ENCODE peak calls at places on chromosome 5, in seven cellular contexts. One of them, this sample, is unnamed.

GRCh38 chr5:179801304-179802206 is 5.1 kb downstream of the MGAT4B start:
- DNase-seq in pancreas: peak
- DNase-seq in fibroblast of villous mesenchyme: peak
- DNase-seq in mammary epithelial cell: peak
- DNase-seq in lower leg skin: peak
- DNase-seq in lower lobe of right lung: peak
- DNase-seq in cardiac muscle cell: peak
- DNase-seq in this sample: no peak

GRCh38 chr5:180116441-180117377 is 45.1 kb upstream of the RNF130 start:
- DNase-seq in pancreas: peak
- DNase-seq in fibroblast of villous mesenchyme: no peak
- DNase-seq in mammary epithelial cell: peak
- DNase-seq in lower leg skin: no peak
- DNase-seq in lower lobe of right lung: peak
- DNase-seq in cardiac muscle cell: no peak
- DNase-seq in this sample: peak

GRCh38 chr5:103228588-103228987 is 30.0 kb upstream of the MACIR start:
- DNase-seq in pancreas: no peak
- DNase-seq in fibroblast of villous mesenchyme: no peak
- DNase-seq in mammary epithelial cell: no peak
- DNase-seq in lower leg skin: no peak
- DNase-seq in lower lobe of right lung: no peak
- DNase-seq in cardiac muscle cell: no peak
- DNase-seq in this sample: no peak

GRCh38 chr5:78280261-78280660 is 14.2 kb downstream of the AP3B1 start:
- DNase-seq in pancreas: no peak
- DNase-seq in fibroblast of villous mesenchyme: no peak
- DNase-seq in mammary epithelial cell: no peak
- DNase-seq in lower leg skin: no peak
- DNase-seq in lower lobe of right lung: no peak
- DNase-seq in cardiac muscle cell: no peak
- DNase-seq in this sample: no peak

GRCh38 chr5:178326054-178326715 is 93.6 kb upstream of the PHYKPL start:
- DNase-seq in pancreas: no peak
- DNase-seq in fibroblast of villous mesenchyme: no peak
- DNase-seq in mammary epithelial cell: no peak
- DNase-seq in lower leg skin: no peak
- DNase-seq in lower lobe of right lung: peak
- DNase-seq in cardiac muscle cell: no peak
- DNase-seq in this sample: no peak

GRCh38 chr5:174623438-174624019 is 100.9 kb upstream of the MSX2 start:
- DNase-seq in pancreas: no peak
- DNase-seq in fibroblast of villous mesenchyme: no peak
- DNase-seq in mammary epithelial cell: no peak
- DNase-seq in lower leg skin: no peak
- DNase-seq in lower lobe of right lung: no peak
- DNase-seq in cardiac muscle cell: no peak
- DNase-seq in this sample: peak

GRCh38 chr5:135433626-135434426 is 13.3 kb downstream of the DCANP1 start:
- DNase-seq in pancreas: no peak
- DNase-seq in fibroblast of villous mesenchyme: peak
- DNase-seq in mammary epithelial cell: no peak
- DNase-seq in lower leg skin: no peak
- DNase-seq in lower lobe of right lung: no peak
- DNase-seq in cardiac muscle cell: no peak
- DNase-seq in this sample: no peak

GRCh38 chr5:122907238-122907637 is 61.8 kb downstream of the SNX24 start:
- DNase-seq in pancreas: no peak
- DNase-seq in fibroblast of villous mesenchyme: peak
- DNase-seq in mammary epithelial cell: peak
- DNase-seq in lower leg skin: no peak
- DNase-seq in lower lobe of right lung: no peak
- DNase-seq in cardiac muscle cell: no peak
- DNase-seq in this sample: no peak

DNA sequence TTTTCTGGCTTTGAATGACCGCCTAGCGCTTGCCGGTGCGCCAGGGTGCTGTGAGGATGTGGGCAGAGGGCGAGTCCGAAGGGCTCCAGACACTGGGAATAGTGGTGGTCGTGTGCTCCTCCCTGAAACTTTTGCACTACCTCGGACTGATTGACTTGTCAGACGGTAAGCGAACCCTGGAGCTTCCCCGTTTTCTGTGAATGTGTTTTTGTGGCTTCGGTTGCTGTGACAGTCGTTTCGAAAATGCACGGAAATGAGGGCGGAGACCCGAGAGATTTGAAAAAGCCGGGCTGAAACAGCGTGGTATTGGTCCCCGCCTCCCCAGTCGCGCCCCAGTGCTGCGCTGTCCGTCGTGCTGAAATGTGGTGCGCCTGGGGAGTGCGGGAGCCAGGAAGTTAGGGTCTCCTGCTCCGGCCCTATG is 102.5 kb upstream of the GABRP start:
- DNase-seq in pancreas: no peak
- DNase-seq in fibroblast of villous mesenchyme: peak
- DNase-seq in mammary epithelial cell: peak
- DNase-seq in lower leg skin: no peak
- DNase-seq in lower lobe of right lung: no peak
- DNase-seq in cardiac muscle cell: peak
- DNase-seq in this sample: no peak
- H3K4me3 ChIP-seq in pancreas: no peak
- H3K4me3 ChIP-seq in fibroblast of villous mesenchyme: no peak
- H3K4me3 ChIP-seq in mammary epithelial cell: no peak
- H3K4me3 ChIP-seq in lower leg skin: no peak
- H3K4me3 ChIP-seq in lower lobe of right lung: no peak
- H3K4me3 ChIP-seq in cardiac muscle cell: no peak
- H3K4me3 ChIP-seq in this sample: no peak

DNA sequence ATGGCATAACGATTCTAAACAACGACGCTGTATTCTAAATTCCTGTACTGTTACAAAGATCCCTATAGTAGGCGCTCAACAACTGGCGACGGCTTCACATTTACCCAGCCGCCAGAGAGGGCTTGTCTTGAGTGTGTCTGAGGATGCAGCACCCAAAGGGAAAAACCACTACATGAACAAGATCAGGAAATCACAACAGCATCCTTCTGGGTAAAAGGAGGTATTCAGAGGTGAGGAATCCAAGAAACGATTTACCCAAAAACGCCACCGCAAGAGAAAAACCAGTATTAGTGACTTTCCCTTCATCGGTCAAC is 711 bp downstream of the TTC33 start:
- DNase-seq in pancreas: peak
- DNase-seq in fibroblast of villous mesenchyme: peak
- DNase-seq in mammary epithelial cell: peak
- DNase-seq in lower leg skin: peak
- DNase-seq in lower lobe of right lung: peak
- DNase-seq in cardiac muscle cell: peak
- DNase-seq in this sample: peak
- TF ChIP-seq CTCF in pancreas: peak
- TF ChIP-seq CTCF in fibroblast of villous mesenchyme: peak
- TF ChIP-seq CTCF in mammary epithelial cell: peak
- TF ChIP-seq CTCF in lower leg skin: no peak
- TF ChIP-seq CTCF in lower lobe of right lung: peak
- TF ChIP-seq CTCF in cardiac muscle cell: peak
- TF ChIP-seq CTCF in this sample: peak

DNA sequence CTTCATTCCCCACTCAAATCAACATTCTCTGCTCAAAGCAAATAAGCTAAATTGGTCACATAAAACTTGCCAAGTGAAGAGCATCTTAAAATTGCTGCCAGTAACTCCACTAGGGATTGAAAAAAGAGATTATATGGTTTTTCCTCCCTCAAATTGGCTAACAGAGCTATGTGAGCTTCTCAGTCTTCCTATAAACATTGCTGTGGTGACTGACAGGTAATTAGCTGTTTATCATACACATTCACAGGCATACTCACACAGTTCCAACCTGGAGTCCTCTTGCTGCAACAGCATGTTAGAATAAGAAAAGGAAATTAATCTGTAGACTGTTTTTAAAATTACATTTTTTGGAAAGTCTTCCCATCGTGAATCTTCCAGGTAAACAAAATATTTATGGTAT is 298.6 kb upstream of the ATP10B start:
- DNase-seq in pancreas: no peak
- DNase-seq in fibroblast of villous mesenchyme: no peak
- DNase-seq in mammary epithelial cell: no peak
- DNase-seq in lower leg skin: no peak
- DNase-seq in lower lobe of right lung: no peak
- DNase-seq in cardiac muscle cell: no peak
- DNase-seq in this sample: no peak
- H3K4me3 ChIP-seq in pancreas: no peak
- H3K4me3 ChIP-seq in fibroblast of villous mesenchyme: no peak
- H3K4me3 ChIP-seq in mammary epithelial cell: no peak
- H3K4me3 ChIP-seq in lower leg skin: no peak
- H3K4me3 ChIP-seq in lower lobe of right lung: no peak
- H3K4me3 ChIP-seq in cardiac muscle cell: no peak
- H3K4me3 ChIP-seq in this sample: no peak

GRCh38 chr5:156888520-156888919 is 38.4 kb downstream of the PPP1R2B start:
- DNase-seq in pancreas: no peak
- DNase-seq in fibroblast of villous mesenchyme: no peak
- DNase-seq in mammary epithelial cell: no peak
- DNase-seq in lower leg skin: no peak
- DNase-seq in lower lobe of right lung: no peak
- DNase-seq in cardiac muscle cell: no peak
- DNase-seq in this sample: no peak

GRCh38 chr5:156893517-156893916 is 43.4 kb downstream of the PPP1R2B start:
- DNase-seq in pancreas: no peak
- DNase-seq in fibroblast of villous mesenchyme: no peak
- DNase-seq in mammary epithelial cell: no peak
- DNase-seq in lower leg skin: no peak
- DNase-seq in lower lobe of right lung: no peak
- DNase-seq in cardiac muscle cell: no peak
- DNase-seq in this sample: no peak

GRCh38 chr5:156896545-156896944 is 46.5 kb downstream of the PPP1R2B start:
- DNase-seq in pancreas: no peak
- DNase-seq in fibroblast of villous mesenchyme: no peak
- DNase-seq in mammary epithelial cell: no peak
- DNase-seq in lower leg skin: no peak
- DNase-seq in lower lobe of right lung: no peak
- DNase-seq in cardiac muscle cell: no peak
- DNase-seq in this sample: no peak

GRCh38 chr5:156892864-156893263 is 42.8 kb downstream of the PPP1R2B start:
- DNase-seq in pancreas: no peak
- DNase-seq in fibroblast of villous mesenchyme: no peak
- DNase-seq in mammary epithelial cell: no peak
- DNase-seq in lower leg skin: no peak
- DNase-seq in lower lobe of right lung: no peak
- DNase-seq in cardiac muscle cell: no peak
- DNase-seq in this sample: no peak

DNA sequence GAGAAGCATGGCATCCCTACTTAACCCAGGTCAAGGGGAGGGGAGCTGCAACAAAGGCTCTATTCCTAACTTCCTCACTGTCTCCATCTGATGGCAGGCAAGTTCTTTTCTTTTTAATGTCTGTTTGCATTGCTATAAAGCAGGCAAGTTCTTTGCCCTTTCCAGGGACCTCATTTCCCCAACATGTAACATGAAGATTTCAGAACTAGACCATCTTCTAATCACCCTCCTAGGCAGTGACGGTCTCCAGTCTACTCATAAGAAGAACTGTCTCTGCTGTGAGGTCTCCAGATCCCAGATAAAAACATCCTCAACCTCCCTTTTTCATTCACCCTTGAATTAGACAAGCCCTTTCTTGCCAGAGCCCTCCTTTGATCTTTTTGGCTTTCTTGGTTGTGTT is 42.1 kb downstream of the PPP1R2B start:
- DNase-seq in pancreas: no peak
- DNase-seq in fibroblast of villous mesenchyme: no peak
- DNase-seq in mammary epithelial cell: no peak
- DNase-seq in lower leg skin: no peak
- DNase-seq in lower lobe of right lung: no peak
- DNase-seq in cardiac muscle cell: no peak
- DNase-seq in this sample: no peak
- TF ChIP-seq CTCF in pancreas: no peak
- TF ChIP-seq CTCF in fibroblast of villous mesenchyme: no peak
- TF ChIP-seq CTCF in mammary epithelial cell: no peak
- TF ChIP-seq CTCF in lower leg skin: no peak
- TF ChIP-seq CTCF in lower lobe of right lung: no peak
- TF ChIP-seq CTCF in cardiac muscle cell: no peak
- TF ChIP-seq CTCF in this sample: peak

GRCh38 chr5:109689740-109690455 is at the start of gene MAN2A1:
- DNase-seq in pancreas: peak
- DNase-seq in fibroblast of villous mesenchyme: peak
- DNase-seq in mammary epithelial cell: peak
- DNase-seq in lower leg skin: peak
- DNase-seq in lower lobe of right lung: peak
- DNase-seq in cardiac muscle cell: peak
- DNase-seq in this sample: no peak

GRCh38 chr5:109690456-109691247 is 925 bp downstream of the MAN2A1 start:
- DNase-seq in pancreas: peak
- DNase-seq in fibroblast of villous mesenchyme: peak
- DNase-seq in mammary epithelial cell: peak
- DNase-seq in lower leg skin: peak
- DNase-seq in lower lobe of right lung: peak
- DNase-seq in cardiac muscle cell: peak
- DNase-seq in this sample: no peak

GRCh38 chr5:109691248-109691574 is 1.5 kb downstream of the MAN2A1 start:
- DNase-seq in pancreas: no peak
- DNase-seq in fibroblast of villous mesenchyme: no peak
- DNase-seq in mammary epithelial cell: no peak
- DNase-seq in lower leg skin: no peak
- DNase-seq in lower lobe of right lung: no peak
- DNase-seq in cardiac muscle cell: no peak
- DNase-seq in this sample: no peak

GRCh38 chr5:109688999-109689739 is 558 bp upstream of the MAN2A1 start:
- DNase-seq in pancreas: peak
- DNase-seq in fibroblast of villous mesenchyme: peak
- DNase-seq in mammary epithelial cell: peak
- DNase-seq in lower leg skin: peak
- DNase-seq in lower lobe of right lung: peak
- DNase-seq in cardiac muscle cell: peak
- DNase-seq in this sample: peak

DNA sequence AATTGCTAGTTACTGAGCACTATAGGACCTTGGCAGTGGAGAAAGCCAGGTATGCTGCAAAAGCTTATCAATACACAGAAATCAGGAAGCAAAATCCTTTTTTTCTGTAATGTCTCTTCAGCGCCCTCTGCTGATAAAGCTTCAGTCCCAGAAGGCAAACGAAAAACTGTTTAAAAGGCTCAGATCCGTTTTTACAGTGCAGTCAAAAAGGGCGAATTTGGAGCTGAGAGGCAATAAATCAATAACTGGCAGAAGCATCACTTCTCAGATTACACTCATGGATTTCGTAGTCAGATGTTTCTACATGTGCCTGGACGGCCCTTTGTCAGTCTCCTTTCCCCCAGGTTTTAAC is 1.1 kb upstream of the MAN2A1 start:
- DNase-seq in pancreas: no peak
- DNase-seq in fibroblast of villous mesenchyme: no peak
- DNase-seq in mammary epithelial cell: no peak
- DNase-seq in lower leg skin: no peak
- DNase-seq in lower lobe of right lung: no peak
- DNase-seq in cardiac muscle cell: no peak
- DNase-seq in this sample: peak
- H3K4me3 ChIP-seq in pancreas: peak
- H3K4me3 ChIP-seq in fibroblast of villous mesenchyme: peak
- H3K4me3 ChIP-seq in mammary epithelial cell: peak
- H3K4me3 ChIP-seq in lower leg skin: peak
- H3K4me3 ChIP-seq in lower lobe of right lung: peak
- H3K4me3 ChIP-seq in cardiac muscle cell: peak
- H3K4me3 ChIP-seq in this sample: peak

This sample was measured in LNCaP clone FGC.